ENCODE peak calls at places on chromosome 14, in seven cellular contexts. One of them, this sample, is unnamed.

GRCh38 chr14:96205059-96205993 is 687 bp downstream of the BDKRB2 start:
- DNase-seq in PC-9: no peak
- DNase-seq in fibroblast of lung: no peak
- DNase-seq in H1: no peak
- DNase-seq in H9: no peak
- DNase-seq in mammary epithelial cell: peak; percentile 81
- DNase-seq in neural progenitor cell: no peak
- DNase-seq in this sample: peak; percentile 25

GRCh38 chr14:69259176-69259530 is 805 bp upstream of the GALNT16 start:
- DNase-seq in PC-9: no peak
- DNase-seq in fibroblast of lung: no peak
- DNase-seq in H1: no peak
- DNase-seq in H9: no peak
- DNase-seq in mammary epithelial cell: no peak
- DNase-seq in neural progenitor cell: no peak
- DNase-seq in this sample: no peak

GRCh38 chr14:73245401-73246325 is 8.4 kb downstream of the PAPLN start:
- DNase-seq in PC-9: no peak
- DNase-seq in fibroblast of lung: no peak
- DNase-seq in H1: no peak
- DNase-seq in H9: peak; percentile 71
- DNase-seq in mammary epithelial cell: peak; percentile 57
- DNase-seq in neural progenitor cell: peak; percentile 40
- DNase-seq in this sample: peak; percentile 79

GRCh38 chr14:72466325-72466724 is 427.6 kb downstream of the DPF3 start:
- DNase-seq in PC-9: no peak
- DNase-seq in fibroblast of lung: no peak
- DNase-seq in H1: no peak
- DNase-seq in H9: no peak
- DNase-seq in mammary epithelial cell: no peak
- DNase-seq in neural progenitor cell: no peak
- DNase-seq in this sample: no peak

GRCh38 chr14:101116486-101117130 is 213.1 kb upstream of the RTL1 start:
- DNase-seq in PC-9: no peak
- DNase-seq in fibroblast of lung: no peak
- DNase-seq in H1: no peak
- DNase-seq in H9: no peak
- DNase-seq in mammary epithelial cell: no peak
- DNase-seq in neural progenitor cell: no peak
- DNase-seq in this sample: no peak

GRCh38 chr14:51846631-51847488 is 13.6 kb upstream of the GNG2 start:
- DNase-seq in PC-9: no peak
- DNase-seq in fibroblast of lung: peak; percentile 60
- DNase-seq in H1: peak; percentile 46
- DNase-seq in H9: peak; percentile 81
- DNase-seq in mammary epithelial cell: no peak
- DNase-seq in neural progenitor cell: peak; percentile 84
- DNase-seq in this sample: peak; percentile 96

GRCh38 chr14:45705954-45706353 is 453.0 kb upstream of the MIS18BP1 start:
- DNase-seq in PC-9: no peak
- DNase-seq in fibroblast of lung: no peak
- DNase-seq in H1: no peak
- DNase-seq in H9: no peak
- DNase-seq in mammary epithelial cell: no peak
- DNase-seq in neural progenitor cell: no peak
- DNase-seq in this sample: no peak

GRCh38 chr14:66038214-66038977 is 447.8 kb upstream of the CCDC196 start:
- DNase-seq in PC-9: peak; percentile 6
- DNase-seq in fibroblast of lung: no peak
- DNase-seq in H1: no peak
- DNase-seq in H9: no peak
- DNase-seq in mammary epithelial cell: peak; percentile 73
- DNase-seq in neural progenitor cell: no peak
- DNase-seq in this sample: no peak

GRCh38 chr14:21308132-21308478 is 28.2 kb downstream of the RPGRIP1 start:
- DNase-seq in PC-9: no peak
- DNase-seq in fibroblast of lung: no peak
- DNase-seq in H1: no peak
- DNase-seq in H9: no peak
- DNase-seq in mammary epithelial cell: no peak
- DNase-seq in neural progenitor cell: no peak
- DNase-seq in this sample: no peak

DNA sequence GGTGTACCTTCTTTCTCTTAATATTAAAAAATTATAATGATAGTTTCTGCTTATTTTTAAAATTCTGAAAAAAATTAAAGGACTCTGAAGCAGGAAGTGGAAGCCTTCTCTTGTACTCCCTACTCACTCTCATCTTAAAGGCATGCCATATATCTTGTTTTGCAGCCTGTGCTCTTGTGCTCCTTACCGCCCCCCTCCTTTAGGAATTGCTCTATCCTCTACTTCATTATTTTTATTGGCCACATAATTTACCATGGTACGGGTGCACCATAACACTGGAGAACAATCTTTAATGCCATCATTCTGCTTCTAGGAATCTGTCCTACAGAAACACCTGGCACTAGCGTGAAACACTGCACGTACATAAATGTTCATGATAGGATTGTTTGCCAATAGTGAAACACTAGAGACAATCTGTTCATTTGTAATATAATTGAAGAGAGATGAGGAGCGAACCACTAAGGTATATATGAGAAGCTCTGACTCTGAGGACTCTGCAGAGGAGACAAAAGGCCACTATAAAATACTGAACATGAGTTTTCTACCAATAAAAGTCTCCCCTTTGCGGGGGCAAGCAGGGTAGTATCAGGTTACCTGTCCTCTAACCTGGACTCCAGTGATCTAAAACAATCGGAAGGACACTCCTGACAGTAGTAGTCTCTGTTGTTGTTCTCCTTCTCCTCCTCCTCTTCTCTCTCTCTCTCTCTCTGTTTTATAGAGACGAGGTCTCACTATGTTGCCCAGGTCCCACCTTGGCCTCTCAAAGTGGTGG is 6.3 kb upstream of the NYNRIN start:
- DNase-seq in PC-9: peak; percentile 49
- DNase-seq in fibroblast of lung: peak; percentile 65
- DNase-seq in H1: no peak
- DNase-seq in H9: no peak
- DNase-seq in mammary epithelial cell: peak; percentile 73
- DNase-seq in neural progenitor cell: no peak
- DNase-seq in this sample: no peak
- H2AFZ ChIP-seq in PC-9: peak overlapping the region; percentile 79
- H2AFZ ChIP-seq in fibroblast of lung: no peak overlapping the region
- H2AFZ ChIP-seq in H1: no peak overlapping the region
- H2AFZ ChIP-seq in H9: no peak overlapping the region
- H2AFZ ChIP-seq in mammary epithelial cell: peak overlapping the region; percentile 71
- H2AFZ ChIP-seq in neural progenitor cell: no peak overlapping the region
- H2AFZ ChIP-seq in this sample: no peak overlapping the region

GRCh38 chr14:104161601-104162367 is 23.4 kb downstream of the KIF26A start:
- DNase-seq in PC-9: no peak
- DNase-seq in fibroblast of lung: no peak
- DNase-seq in H1: no peak
- DNase-seq in H9: no peak
- DNase-seq in mammary epithelial cell: no peak
- DNase-seq in neural progenitor cell: peak; percentile 28
- DNase-seq in this sample: no peak

GRCh38 chr14:104162495-104162894 is 24.1 kb downstream of the KIF26A start:
- DNase-seq in PC-9: no peak
- DNase-seq in fibroblast of lung: no peak
- DNase-seq in H1: no peak
- DNase-seq in H9: no peak
- DNase-seq in mammary epithelial cell: no peak
- DNase-seq in neural progenitor cell: no peak
- DNase-seq in this sample: no peak

GRCh38 chr14:104164041-104164440 is 25.7 kb downstream of the KIF26A start:
- DNase-seq in PC-9: no peak
- DNase-seq in fibroblast of lung: no peak
- DNase-seq in H1: no peak
- DNase-seq in H9: no peak
- DNase-seq in mammary epithelial cell: no peak
- DNase-seq in neural progenitor cell: no peak
- DNase-seq in this sample: no peak

GRCh38 chr14:104164512-104164911 is 26.1 kb downstream of the KIF26A start:
- DNase-seq in PC-9: no peak
- DNase-seq in fibroblast of lung: no peak
- DNase-seq in H1: no peak
- DNase-seq in H9: no peak
- DNase-seq in mammary epithelial cell: no peak
- DNase-seq in neural progenitor cell: no peak
- DNase-seq in this sample: no peak

DNA sequence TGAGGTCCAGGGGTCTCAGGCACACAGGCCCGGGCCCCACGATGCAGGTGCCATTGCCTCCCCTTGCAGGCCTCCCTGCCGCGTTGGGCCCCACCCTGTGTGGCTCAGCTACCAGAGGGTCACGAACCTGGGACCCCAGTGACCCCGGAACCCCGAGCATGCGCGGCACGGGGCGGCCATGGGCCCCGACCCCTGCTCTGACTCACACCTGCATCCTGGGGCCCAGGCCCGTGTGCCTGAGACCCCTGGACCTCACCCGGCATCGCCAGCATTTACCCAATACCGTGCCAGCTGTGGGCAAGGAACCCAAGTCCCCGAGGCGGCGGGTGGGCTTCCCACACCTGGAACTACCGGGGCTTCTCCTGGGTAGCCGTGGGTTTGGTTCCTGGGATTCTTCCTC is 25.2 kb downstream of the KIF26A start:
- DNase-seq in PC-9: no peak
- DNase-seq in fibroblast of lung: no peak
- DNase-seq in H1: no peak
- DNase-seq in H9: no peak
- DNase-seq in mammary epithelial cell: no peak
- DNase-seq in neural progenitor cell: no peak
- DNase-seq in this sample: no peak
- H3K9me3 ChIP-seq in PC-9: no peaks in the 10 kb centered on the region
- H3K9me3 ChIP-seq in fibroblast of lung: no peaks in the 10 kb centered on the region
- H3K9me3 ChIP-seq in H1: no peaks in the 10 kb centered on the region
- H3K9me3 ChIP-seq in H9: no peaks in the 10 kb centered on the region
- H3K9me3 ChIP-seq in mammary epithelial cell: peaks cover 19% of the 10 kb centered on the region
- H3K9me3 ChIP-seq in neural progenitor cell: no peaks in the 10 kb centered on the region
- H3K9me3 ChIP-seq in this sample: no peaks in the 10 kb centered on the region

GRCh38 chr14:97361181-97361580 is 564.0 kb downstream of the VRK1 start:
- DNase-seq in PC-9: no peak
- DNase-seq in fibroblast of lung: no peak
- DNase-seq in H1: no peak
- DNase-seq in H9: no peak
- DNase-seq in mammary epithelial cell: no peak
- DNase-seq in neural progenitor cell: no peak
- DNase-seq in this sample: no peak

GRCh38 chr14:97367278-97367677 is 570.1 kb downstream of the VRK1 start:
- DNase-seq in PC-9: no peak
- DNase-seq in fibroblast of lung: no peak
- DNase-seq in H1: no peak
- DNase-seq in H9: no peak
- DNase-seq in mammary epithelial cell: no peak
- DNase-seq in neural progenitor cell: no peak
- DNase-seq in this sample: no peak

GRCh38 chr14:97368900-97369564 is 571.9 kb downstream of the VRK1 start:
- DNase-seq in PC-9: no peak
- DNase-seq in fibroblast of lung: no peak
- DNase-seq in H1: no peak
- DNase-seq in H9: no peak
- DNase-seq in mammary epithelial cell: no peak
- DNase-seq in neural progenitor cell: no peak
- DNase-seq in this sample: no peak

GRCh38 chr14:97369901-97370300 is 572.7 kb downstream of the VRK1 start:
- DNase-seq in PC-9: no peak
- DNase-seq in fibroblast of lung: no peak
- DNase-seq in H1: no peak
- DNase-seq in H9: no peak
- DNase-seq in mammary epithelial cell: no peak
- DNase-seq in neural progenitor cell: no peak
- DNase-seq in this sample: no peak

DNA sequence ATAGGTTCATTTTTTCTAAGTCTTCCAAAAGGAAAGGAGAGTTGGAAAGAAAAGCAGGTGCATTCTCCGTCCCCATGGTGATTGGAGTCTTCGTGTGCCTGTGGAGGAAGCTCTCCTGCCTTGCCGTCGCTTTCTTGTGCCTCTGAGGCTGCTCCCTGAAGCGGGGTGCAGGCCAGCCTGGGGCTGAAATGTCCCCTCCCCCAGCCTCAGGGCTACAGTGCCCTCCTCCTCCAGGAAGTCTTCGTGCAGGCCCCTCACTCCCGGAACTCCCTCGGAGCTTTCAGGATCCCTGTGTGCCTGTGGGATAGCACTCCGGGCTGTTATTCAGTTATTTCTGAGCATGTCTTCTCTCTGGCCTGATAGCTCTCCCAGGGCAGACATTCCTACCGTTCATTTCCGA is 569.2 kb downstream of the VRK1 start:
- DNase-seq in PC-9: no peak
- DNase-seq in fibroblast of lung: no peak
- DNase-seq in H1: peak; percentile 29
- DNase-seq in H9: peak; percentile 66
- DNase-seq in mammary epithelial cell: no peak
- DNase-seq in neural progenitor cell: peak; percentile 10
- DNase-seq in this sample: no peak
- H2AFZ ChIP-seq in PC-9: no peak overlapping the region
- H2AFZ ChIP-seq in fibroblast of lung: no peak overlapping the region
- H2AFZ ChIP-seq in H1: no peak overlapping the region
- H2AFZ ChIP-seq in H9: no peak overlapping the region
- H2AFZ ChIP-seq in mammary epithelial cell: no peak overlapping the region
- H2AFZ ChIP-seq in neural progenitor cell: peak overlapping the region; percentile 36
- H2AFZ ChIP-seq in this sample: no peak overlapping the region

GRCh38 chr14:97538749-97539388 is 741.7 kb downstream of the VRK1 start:
- DNase-seq in PC-9: no peak
- DNase-seq in fibroblast of lung: no peak
- DNase-seq in H1: no peak
- DNase-seq in H9: no peak
- DNase-seq in mammary epithelial cell: no peak
- DNase-seq in neural progenitor cell: no peak
- DNase-seq in this sample: no peak

GRCh38 chr14:97544581-97544980 is 747.4 kb downstream of the VRK1 start:
- DNase-seq in PC-9: no peak
- DNase-seq in fibroblast of lung: no peak
- DNase-seq in H1: no peak
- DNase-seq in H9: no peak
- DNase-seq in mammary epithelial cell: no peak
- DNase-seq in neural progenitor cell: no peak
- DNase-seq in this sample: no peak

GRCh38 chr14:97536421-97536820 is 739.2 kb downstream of the VRK1 start:
- DNase-seq in PC-9: no peak
- DNase-seq in fibroblast of lung: no peak
- DNase-seq in H1: no peak
- DNase-seq in H9: no peak
- DNase-seq in mammary epithelial cell: no peak
- DNase-seq in neural progenitor cell: no peak
- DNase-seq in this sample: no peak

GRCh38 chr14:97539884-97540283 is 742.7 kb downstream of the VRK1 start:
- DNase-seq in PC-9: no peak
- DNase-seq in fibroblast of lung: no peak
- DNase-seq in H1: no peak
- DNase-seq in H9: no peak
- DNase-seq in mammary epithelial cell: no peak
- DNase-seq in neural progenitor cell: no peak
- DNase-seq in this sample: no peak

DNA sequence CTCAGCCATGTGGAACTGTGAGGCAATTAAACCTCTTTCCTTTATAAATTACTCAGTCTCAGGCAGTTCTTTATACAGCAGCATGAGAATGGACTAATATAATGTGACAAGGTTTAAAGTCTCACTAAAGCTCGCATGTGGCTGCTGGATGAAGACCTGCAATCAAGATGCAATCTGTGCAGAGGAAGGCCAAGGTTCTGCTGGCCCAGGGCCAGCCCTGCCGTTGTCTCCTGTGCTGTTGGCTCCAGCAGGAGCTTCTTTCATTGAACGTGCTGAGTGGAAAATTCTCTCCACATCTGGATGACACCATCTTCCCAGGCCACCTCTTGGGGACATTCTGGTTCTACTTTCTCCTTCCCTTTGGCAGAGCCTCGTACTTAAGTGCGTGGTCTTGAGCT is 742.2 kb downstream of the VRK1 start:
- DNase-seq in PC-9: no peak
- DNase-seq in fibroblast of lung: no peak
- DNase-seq in H1: no peak
- DNase-seq in H9: no peak
- DNase-seq in mammary epithelial cell: no peak
- DNase-seq in neural progenitor cell: no peak
- DNase-seq in this sample: no peak
- H3K9me3 ChIP-seq in PC-9: no peaks in the 10 kb centered on the region
- H3K9me3 ChIP-seq in fibroblast of lung: no peaks in the 10 kb centered on the region
- H3K9me3 ChIP-seq in H1: no peaks in the 10 kb centered on the region
- H3K9me3 ChIP-seq in H9: no peaks in the 10 kb centered on the region
- H3K9me3 ChIP-seq in mammary epithelial cell: peaks cover 20% of the 10 kb centered on the region
- H3K9me3 ChIP-seq in neural progenitor cell: no peaks in the 10 kb centered on the region
- H3K9me3 ChIP-seq in this sample: no peaks in the 10 kb centered on the region